ENCODE peak calls at places on chromosomes 4 and X, in five cellular contexts. U, D, S, J and P are unnamed samples.

GRCh38 chr4:69881173-69881773 is 21.3 kb upstream of the SULT1E1 start:
- DNase-seq in U (peak), D (no peak), S (peak), J (no peak), P (peak)

GRCh38 chrX:121802881-121803412 is 755.5 kb downstream of the GLUD2 start:
- DNase-seq in S (no peak), D (no peak), J (no peak), U (no peak), P (no peak)

GRCh38 chrX:49184294-49185061 is 1.7 kb downstream of the PRICKLE3 start:
- DNase-seq in S (peak), D (no peak), J (peak), U (peak), P (peak)

GRCh38 chrX:18833071-18833731 is 125.8 kb downstream of the PPEF1 start:
- DNase-seq in U (no peak), J (no peak), D (no peak), S (no peak), P (no peak)

GRCh38 chr4:187903700-187904099 is 91.9 kb upstream of the ZFP42 start:
- DNase-seq in D (no peak), U (no peak), S (no peak), J (no peak), P (no peak)

GRCh38 chr4:128461300-128462103 is 173.9 kb upstream of the PGRMC2 start:
- DNase-seq in U (no peak), S (peak), J (no peak), D (no peak), P (no peak)

GRCh38 chr4:145609494-145610427 is 9.4 kb upstream of the MMAA start:
- DNase-seq in U (peak), S (peak), D (no peak), J (no peak), P (peak)

GRCh38 chr4:10688022-10688421 is 3.5 kb upstream of the CLNK start:
- DNase-seq in U (no peak), S (no peak), D (no peak), J (no peak), P (no peak)

GRCh38 chr4:25608644-25609043 is 47.0 kb upstream of the SLC34A2 start:
- DNase-seq in D (no peak), J (no peak), S (no peak), U (no peak), P (no peak)